ENCODE peak calls at places on chromosomes 13 and 19, in five cellular contexts. W is activated naive CD4-positive, alpha-beta T cell; V is stimulated activated CD8-positive, alpha-beta memory T cell treated with anti-CD3 and anti-CD28 coated beads, Interleukin-15, amount 100 ng/mL, for 48 hours; D is sigmoid colon; U is thoracic aorta. M is an unnamed sample.

GRCh38 chr13:107835339-107836018 is 379.9 kb downstream of the LIG4 start:
- DNase-seq in V (no peak), U (no peak), W (no peak), D (no peak), M (peak)

GRCh38 chr13:19634129-19634740 is 776 bp downstream of the MPHOSPH8 start:
- DNase-seq in U (no peak), W (peak), D (peak), V (no peak), M (no peak)

GRCh38 chr19:1577090-1577928 is 9.2 kb upstream of the MEX3D start:
- DNase-seq in U (no peak), W (no peak), D (peak), V (no peak), M (no peak)

GRCh38 chr19:16659832-16660708 is at the start of gene SMIM7:
- DNase-seq in U (peak), D (peak), W (peak), V (peak), M (peak)

GRCh38 chr19:10517361-10517759 is at the start of gene S1PR5:
- DNase-seq in D (no peak), V (no peak), W (no peak), U (no peak), M (peak)

GRCh38 chr13:31007392-31007791 is 74.9 kb downstream of the TEX26 start:
- DNase-seq in W (no peak), U (no peak), V (no peak), D (no peak), M (no peak)

GRCh38 chr13:57682128-57682716 is 50.7 kb downstream of the PCDH17 start:
- DNase-seq in U (no peak), D (no peak), W (no peak), V (no peak), M (no peak)

GRCh38 chr19:20662421-20663105 is 1.2 kb upstream of the ZNF626 start:
- DNase-seq in V (no peak), U (no peak), W (no peak), D (no peak), M (no peak)

GRCh38 chr13:82719987-82720386 is 1162.3 kb downstream of the SLITRK1 start:
- DNase-seq in W (no peak), D (no peak), U (no peak), V (no peak), M (no peak)

GRCh38 chr19:7670150-7670784 is 1.4 kb downstream of the RETN start:
- DNase-seq in D (no peak), U (no peak), V (no peak), W (peak), M (no peak)

GRCh38 chr19:658916-659839 is 3.8 kb downstream of the RNF126 start:
- DNase-seq in D (peak), U (no peak), W (no peak), V (no peak), M (no peak)

GRCh38 chr13:35478384-35479222 is 2.1 kb upstream of the MAB21L1 start:
- DNase-seq in W (no peak), D (peak), V (no peak), U (no peak), M (no peak)

GRCh38 chr13:40776232-40776631 is 5.2 kb upstream of the MRPS31 start:
- DNase-seq in U (no peak), V (no peak), D (no peak), W (peak), M (no peak)

GRCh38 chr13:86877449-86877848 is 793.7 kb upstream of the SLITRK5 start:
- DNase-seq in W (no peak), U (no peak), V (no peak), D (no peak), M (no peak)

GRCh38 chr19:12778905-12779161 is 3.5 kb upstream of the HOOK2 start:
- DNase-seq in D (no peak), W (no peak), U (no peak), V (no peak), M (no peak)

GRCh38 chr13:27960362-27961226 is 8.5 kb downstream of the CDX2 start:
- DNase-seq in W (no peak), U (no peak), D (no peak), V (no peak), M (peak)

GRCh38 chr13:106533940-106534843 is 1.3 kb downstream of the EFNB2 start:
- DNase-seq in V (no peak), W (peak), D (peak), U (no peak), M (peak)

GRCh38 chr13:87656311-87656710 is 14.9 kb upstream of the SLITRK5 start:
- DNase-seq in D (no peak), U (no peak), V (no peak), W (no peak), M (no peak)

GRCh38 chr13:80454245-80454644 is 113.3 kb upstream of the SPRY2 start:
- DNase-seq in D (no peak), U (no peak), W (no peak), V (no peak), M (no peak)

GRCh38 chr13:34678154-34678553 is 263.9 kb upstream of the NBEA start:
- DNase-seq in V (no peak), W (no peak), U (no peak), D (no peak), M (no peak)

GRCh38 chr19:43983912-43984686 is at the start of gene ZNF155:
- DNase-seq in W (peak), V (peak), D (peak), U (peak), M (peak)

GRCh38 chr19:15161028-15161984 is 39.5 kb downstream of the NOTCH3 start:
- DNase-seq in U (no peak), W (no peak), V (no peak), D (no peak), M (peak)

GRCh38 chr19:46471778-46472543 is 598 bp upstream of the PNMA8A start:
- DNase-seq in D (no peak), V (no peak), U (no peak), W (no peak), M (no peak)

GRCh38 chr19:13611596-13611995 is 105.3 kb upstream of the CACNA1A start:
- DNase-seq in U (no peak), W (no peak), V (no peak), D (no peak), M (no peak)

GRCh38 chr13:42232671-42233070 is 39.3 kb upstream of the AKAP11 start:
- DNase-seq in V (no peak), D (no peak), U (no peak), W (no peak), M (no peak)

GRCh38 chr19:6862673-6863078 is 24.7 kb upstream of the ADGRE1 start:
- DNase-seq in V (peak), D (peak), U (no peak), W (peak), M (peak)

GRCh38 chr13:68261105-68261504 is 1031.0 kb upstream of the PCDH9 start:
- DNase-seq in D (no peak), U (no peak), V (no peak), W (no peak), M (no peak)

GRCh38 chr13:109700176-109700575 is 86.2 kb downstream of the IRS2 start:
- DNase-seq in D (peak), V (no peak), U (no peak), W (no peak), M (peak)

GRCh38 chr13:60691268-60691667 is 294.2 kb downstream of the TDRD3 start:
- DNase-seq in D (no peak), U (no peak), W (no peak), V (no peak), M (no peak)

GRCh38 chr13:25222740-25223139 is 50.7 kb upstream of the AMER2 start:
- DNase-seq in U (no peak), W (no peak), V (no peak), D (no peak), M (no peak)

GRCh38 chr19:51740356-51740755 is 11.3 kb downstream of the FPR1 start:
- DNase-seq in D (no peak), U (no peak), W (no peak), V (no peak), M (no peak)

GRCh38 chr13:39954476-39954875 is 299.0 kb downstream of the COG6 start:
- DNase-seq in W (no peak), D (no peak), V (no peak), U (no peak), M (no peak)

GRCh38 chr13:40568672-40569350 is 97.6 kb downstream of the FOXO1 start:
- DNase-seq in V (no peak), U (no peak), D (no peak), W (no peak), M (no peak)

GRCh38 chr19:45404557-45405434 is at the start of gene PPP1R13L:
- DNase-seq in U (peak), W (peak), V (peak), D (peak), M (peak)

GRCh38 chr19:17829855-17830566 is 8.7 kb upstream of the INSL3 start:
- DNase-seq in W (no peak), D (peak), U (no peak), V (no peak), M (peak)

GRCh38 chr13:51148952-51149573 is 38.0 kb upstream of the C13orf42 start:
- DNase-seq in D (no peak), U (no peak), V (no peak), W (no peak), M (no peak)